ENCODE peak calls at places on chromosomes 7 and 10, in nine cellular contexts. Z is endothelial cell of umbilical vein; P is brain microvascular endothelial cell; W is mesenchymal stem cell; N is ovary; F is breast epithelium; I is mesendoderm; J is fibroblast of lung; U is CD8-positive, alpha-beta T cell. X is an unnamed sample.

GRCh38 chr7:3235322-3235721 is 65.7 kb upstream of the SDK1 start:
- DNase-seq in J (no peak), N (no peak), P (no peak), W (no peak), F (no peak), Z (no peak), U (no peak), I (no peak), X (no peak)

GRCh38 chr7:103706805-103707204 is 260.8 kb upstream of the SLC26A5 start:
- DNase-seq in U (no peak), Z (no peak), F (no peak), P (no peak), W (no peak), J (no peak), N (no peak), I (no peak), X (no peak)

GRCh38 chr10:34299105-34299611 is 515.9 kb downstream of the PARD3 start:
- DNase-seq in F (no peak), U (no peak), Z (peak; percentile 80), W (peak; percentile 56), J (peak; percentile 72), P (peak; percentile 75), I (no peak), N (no peak), X (no peak)

GRCh38 chr7:39228946-39229345 is 251.2 kb downstream of the POU6F2 start:
- DNase-seq in P (peak; percentile 14), W (peak; percentile 81), J (peak; percentile 58), U (no peak), Z (no peak), F (no peak), I (peak; percentile 41), N (no peak), X (no peak)

GRCh38 chr10:74681917-74682627 is 144.3 kb upstream of the KAT6B start:
- DNase-seq in N (no peak), W (no peak), F (no peak), Z (no peak), J (peak; percentile 5), U (no peak), P (no peak), I (no peak), X (no peak)

GRCh38 chr10:36469585-36469984 is 655.8 kb upstream of the ANKRD30A start:
- DNase-seq in J (peak; percentile 75), N (no peak), P (peak; percentile 53), I (no peak), F (no peak), Z (no peak), U (no peak), W (peak; percentile 39), X (no peak)

GRCh38 chr7:155189600-155189989 is 108.1 kb upstream of the INSIG1 start:
- DNase-seq in F (no peak), I (no peak), U (no peak), N (no peak), W (no peak), Z (no peak), J (no peak), P (no peak), X (no peak)

GRCh38 chr7:42233939-42234338 is 3.1 kb downstream of the GLI3 start:
- DNase-seq in U (no peak), J (peak; percentile 69), N (no peak), F (no peak), Z (no peak), W (peak; percentile 54), I (no peak), P (no peak), X (no peak)

GRCh38 chr7:141275350-141275749 is 201.5 kb downstream of the TMEM178B start:
- DNase-seq in I (peak; percentile 16), J (no peak), Z (no peak), F (no peak), W (no peak), P (no peak), N (no peak), U (no peak), X (no peak)

GRCh38 chr10:1402016-1402820 is 335.1 kb downstream of the ADARB2 start:
- DNase-seq in P (no peak), Z (no peak), F (no peak), J (no peak), I (no peak), W (no peak), N (no peak), U (no peak), X (no peak)

GRCh38 chr7:26091933-26092332 is 60.1 kb upstream of the NFE2L3 start:
- DNase-seq in W (peak; percentile 22), P (no peak), Z (no peak), I (peak; percentile 82), J (peak; percentile 8), N (no peak), U (no peak), F (no peak), X (no peak)

DNA sequence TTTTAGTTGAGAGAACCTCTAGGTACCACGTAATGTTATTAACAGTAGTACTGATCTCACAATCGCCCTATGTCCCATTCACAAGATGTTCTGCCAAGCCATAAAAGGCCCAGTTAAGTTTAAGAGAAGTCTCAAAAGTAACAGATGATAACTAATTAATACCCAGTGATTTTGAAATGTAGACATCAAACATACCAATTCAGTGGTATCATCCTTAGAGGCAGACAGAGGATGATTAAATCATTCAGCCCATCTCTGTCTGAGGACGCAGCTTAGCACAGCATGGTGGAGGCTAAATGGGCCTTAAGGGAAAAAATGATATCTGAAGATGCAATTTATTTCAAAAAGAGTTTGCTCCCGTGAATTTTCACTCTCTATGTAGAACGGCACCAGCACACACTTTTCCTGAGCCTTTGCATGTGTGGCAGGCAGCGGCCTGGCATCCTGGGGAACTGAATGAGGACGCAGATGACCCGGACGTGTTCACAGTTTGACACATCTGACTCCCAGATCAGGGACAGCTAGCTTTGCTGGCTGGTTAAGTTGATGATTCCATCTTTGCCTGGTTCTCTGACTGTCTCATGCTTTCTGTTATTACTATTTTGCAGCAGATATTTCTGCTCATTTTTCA is 13.4 kb downstream of the EGFR start:
- DNase-seq in W (no peak), P (no peak), Z (no peak), I (no peak), U (no peak), J (no peak), F (no peak), N (no peak), X (no peak)
- H3K27ac ChIP-seq in W (no peak overlapping the region), P (no peak overlapping the region), Z (no peak overlapping the region), I (no peak overlapping the region), U (no peak overlapping the region), J (no peak overlapping the region), F (no peak overlapping the region), N (no peak overlapping the region), X (no peak overlapping the region)

DNA sequence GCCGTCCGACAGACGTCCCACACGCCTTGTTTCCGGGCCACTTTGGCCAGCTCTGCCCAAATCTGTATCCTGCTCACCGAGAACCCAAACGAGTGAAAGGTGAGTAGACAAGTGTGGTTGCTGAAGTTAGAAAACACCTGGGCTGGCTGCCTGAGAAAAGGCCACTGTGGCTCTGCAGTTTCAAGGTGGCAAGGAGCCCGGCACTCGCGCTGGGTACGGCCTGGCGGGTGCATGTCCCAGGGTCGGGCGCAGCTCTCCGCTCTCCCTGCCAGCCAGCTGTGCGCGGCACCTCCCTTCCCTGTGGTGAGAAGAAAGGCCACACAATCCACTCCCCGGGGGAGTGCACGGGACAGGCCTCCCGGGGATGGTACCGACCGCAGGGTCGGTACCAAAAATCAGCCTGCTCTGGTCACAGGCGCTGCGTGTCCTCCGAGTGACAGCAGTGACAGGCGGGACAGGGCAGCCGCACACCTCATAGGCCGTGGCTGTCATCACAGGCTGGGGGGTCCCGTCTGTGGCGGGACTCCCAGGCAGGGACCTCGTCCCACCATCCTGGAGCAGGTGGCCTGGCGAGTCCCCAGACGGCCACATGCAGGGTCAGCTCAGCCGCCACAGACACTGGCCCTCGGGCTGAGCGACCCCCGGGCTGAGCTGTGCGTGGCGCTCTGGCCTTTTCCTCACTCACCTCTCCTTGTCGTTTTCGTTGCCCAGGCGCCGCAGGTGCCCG is 22.8 kb downstream of the CFAP46 start:
- DNase-seq in N (peak; percentile 5), J (no peak), W (no peak), U (no peak), I (no peak), Z (no peak), F (no peak), P (no peak), X (no peak)
- H3K27ac ChIP-seq in N (no peak overlapping the region), J (no peak overlapping the region), W (no peak overlapping the region), U (no peak overlapping the region), I (no peak overlapping the region), Z (no peak overlapping the region), F (no peak overlapping the region), P (no peak overlapping the region), X (no peak overlapping the region)

DNA sequence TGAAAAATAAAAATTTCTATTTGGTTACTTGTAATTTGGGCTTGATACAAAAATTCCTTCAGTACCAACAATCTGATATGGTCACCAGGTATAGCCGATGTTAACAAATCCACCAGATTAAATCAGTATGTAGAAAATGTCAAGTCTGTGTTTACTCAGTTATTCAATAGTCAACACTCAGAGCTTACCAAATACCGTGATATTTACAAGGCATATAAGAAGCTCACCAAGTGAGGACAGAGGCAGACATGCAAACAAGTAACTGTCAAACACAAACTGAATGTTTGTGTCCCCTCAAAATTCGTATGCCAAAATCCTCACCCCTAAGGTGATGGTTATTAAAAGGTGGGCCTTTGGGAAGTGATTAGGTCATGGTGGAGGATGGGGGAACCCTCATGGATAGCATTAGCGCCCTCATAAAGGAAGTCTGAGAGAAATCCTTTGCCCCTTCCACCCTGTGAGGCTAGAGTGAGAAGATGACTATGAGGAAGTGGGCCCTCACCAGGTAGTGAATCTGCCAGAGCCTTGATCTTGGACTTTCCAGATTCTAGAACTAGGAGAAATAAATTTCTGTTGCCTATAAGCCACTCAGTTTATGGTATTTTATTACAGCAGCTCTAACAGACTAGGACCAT is 63.1 kb downstream of the TES start:
- DNase-seq in P (no peak), U (no peak), I (no peak), Z (no peak), J (no peak), F (no peak), N (no peak), W (no peak), X (no peak)
- H3K27ac ChIP-seq in P (peak overlapping the region; percentile 13), U (no peak overlapping the region), I (no peak overlapping the region), Z (peak overlapping the region; percentile 90), J (peak overlapping the region; percentile 41), F (no peak overlapping the region), N (no peak overlapping the region), W (peak overlapping the region; percentile 79), X (no peak overlapping the region)

DNA sequence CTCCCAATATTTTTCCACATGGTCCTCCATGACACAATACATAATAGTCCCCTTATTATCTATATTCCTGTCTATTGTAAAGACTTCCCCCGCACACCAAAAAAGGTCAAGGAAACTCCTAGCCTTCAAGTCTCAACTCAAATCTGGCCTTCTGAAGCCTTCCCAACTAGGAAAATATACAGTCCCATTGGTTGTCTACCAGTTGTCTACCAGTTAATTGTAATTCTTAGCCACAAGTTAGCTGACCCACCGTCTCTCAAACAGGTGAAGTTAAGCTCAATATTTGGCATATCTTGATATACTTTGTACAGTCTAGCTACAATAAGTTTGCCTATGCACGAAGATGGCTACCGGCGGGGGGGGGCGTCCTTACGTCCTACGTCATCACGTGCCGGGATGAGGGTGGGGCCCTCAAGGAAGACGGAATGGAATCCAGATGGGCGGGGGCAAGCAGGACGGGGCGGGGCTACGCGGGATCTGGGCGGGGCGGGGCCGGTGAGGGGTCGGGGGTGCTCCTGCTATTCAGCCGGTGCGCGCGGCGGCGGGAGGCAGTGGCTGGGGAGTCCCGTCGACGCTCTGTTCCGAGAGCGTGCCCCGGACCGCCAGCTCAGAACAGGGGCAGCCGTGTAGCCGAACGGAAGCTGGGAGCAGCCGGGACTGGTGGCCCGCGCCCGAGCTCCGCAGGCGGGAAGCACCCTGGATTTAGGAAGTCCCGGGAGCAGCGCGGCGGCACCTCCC is at the start of gene AHR:
- DNase-seq in N (peak; percentile 95), I (peak; percentile 93), U (peak; percentile 87), P (peak; percentile 95), Z (peak; percentile 89), F (peak; percentile 94), J (peak; percentile 96), W (peak; percentile 90), X (peak; percentile 91)
- H3K27ac ChIP-seq in N (peak within 1 kb of the TSS; percentile 54), I (no peak within 1 kb of the TSS), U (peak within 1 kb of the TSS; percentile 73), P (peak within 1 kb of the TSS; percentile 83), Z (peak within 1 kb of the TSS; percentile 56), F (peak within 1 kb of the TSS; percentile 98), J (peak within 1 kb of the TSS; percentile 85), W (peak within 1 kb of the TSS; percentile 37), X (peak within 1 kb of the TSS; percentile 88)

GRCh38 chr7:158814637-158815036 is 14.7 kb downstream of the ESYT2 start:
- DNase-seq in I (peak; percentile 61), P (no peak), N (no peak), W (no peak), F (no peak), Z (no peak), U (peak; percentile 56), J (no peak), X (no peak)
- H3K27ac ChIP-seq in I (peak overlapping the region; percentile 39), P (peak overlapping the region; percentile 50), N (peak overlapping the region; percentile 49), W (peak overlapping the region; percentile 57), F (peak overlapping the region; percentile 98), Z (peak overlapping the region; percentile 55), U (peak overlapping the region; percentile 39), J (no peak overlapping the region), X (no peak overlapping the region)

X was measured in caudate nucleus.